ENCODE peak calls at places on chromosomes 6 and 20, in ten cellular contexts. X, A, L, K, G, E, B, R, F and M are unnamed samples.

GRCh38 chr6:14459315-14459714 is 341.7 kb downstream of the CD83 start:
- DNase-seq in K (no peak), F (no peak), L (no peak), R (no peak), A (no peak), G (no peak), B (no peak), X (no peak), E (no peak), M (no peak)

GRCh38 chr6:13848553-13849150 is 34.3 kb upstream of the MCUR1 start:
- DNase-seq in R (no peak), X (no peak), E (no peak), G (no peak), B (no peak), A (no peak), K (no peak), F (peak), L (no peak), M (no peak)

GRCh38 chr20:1536893-1537730 is 20.4 kb downstream of the SIRPD start:
- DNase-seq in X (no peak), K (no peak), F (no peak), A (no peak), R (no peak), E (no peak), B (no peak), G (no peak), L (no peak), M (no peak)

GRCh38 chr6:36320475-36320874 is 16.2 kb downstream of the BNIP5 start:
- DNase-seq in X (no peak), F (peak), G (no peak), L (no peak), R (no peak), A (no peak), E (no peak), B (no peak), K (no peak), M (no peak)

GRCh38 chr6:85675030-85675819 is 32.5 kb upstream of the SYNCRIP start:
- DNase-seq in E (no peak), B (no peak), G (no peak), A (peak), K (no peak), L (no peak), R (no peak), X (no peak), F (no peak), M (no peak)

GRCh38 chr6:12472601-12473038 is 182.5 kb downstream of the EDN1 start:
- DNase-seq in F (no peak), B (no peak), G (no peak), X (no peak), L (no peak), E (no peak), K (no peak), A (no peak), R (no peak), M (no peak)

GRCh38 chr6:44073612-44074382 is 53.5 kb downstream of the MRPL14 start:
- DNase-seq in F (no peak), K (no peak), A (no peak), R (no peak), G (no peak), L (no peak), B (no peak), X (no peak), E (no peak), M (no peak)

GRCh38 chr20:23637282-23638221 is at the start of gene CST3:
- DNase-seq in F (peak), K (no peak), A (peak), L (peak), X (no peak), B (peak), E (peak), R (peak), G (no peak), M (no peak)

GRCh38 chr20:49397525-49397924 is 84.9 kb downstream of the KCNB1 start:
- DNase-seq in E (no peak), B (no peak), R (no peak), A (no peak), F (no peak), X (no peak), L (no peak), G (no peak), K (no peak), M (no peak)

GRCh38 chr20:52047811-52048302 is 143.7 kb downstream of the ZFP64 start:
- DNase-seq in G (peak), X (no peak), K (peak), E (no peak), R (no peak), L (no peak), F (no peak), A (no peak), B (no peak), M (no peak)

GRCh38 chr20:62524486-62524885 is 48.7 kb upstream of the GATA5 start:
- DNase-seq in B (no peak), A (no peak), X (no peak), E (no peak), R (no peak), K (no peak), G (no peak), L (no peak), F (no peak), M (no peak)

GRCh38 chr6:150279533-150279932 is 89.3 kb upstream of the IYD start:
- DNase-seq in X (no peak), R (no peak), L (no peak), K (no peak), B (no peak), G (no peak), A (no peak), F (no peak), E (no peak), M (no peak)

GRCh38 chr20:623704-624103 is 13.6 kb upstream of the TCF15 start:
- DNase-seq in L (no peak), G (no peak), B (no peak), R (no peak), K (no peak), X (no peak), A (no peak), E (no peak), F (no peak), M (no peak)

GRCh38 chr6:157187182-157188093 is 135.9 kb downstream of the TMEM242 start:
- DNase-seq in B (no peak), X (no peak), G (no peak), F (peak), L (no peak), K (no peak), A (peak), R (peak), E (no peak), M (no peak)

GRCh38 chr20:58651548-58651822 is 402 bp downstream of the STX16 start:
- DNase-seq in A (no peak), K (no peak), R (peak), E (peak), F (peak), L (peak), X (no peak), B (no peak), G (peak), M (no peak)

GRCh38 chr6:44642870-44643522 is 255.5 kb downstream of the CDC5L start:
- DNase-seq in F (no peak), X (no peak), L (no peak), B (no peak), G (no peak), R (no peak), K (peak), A (no peak), E (no peak), M (no peak)

GRCh38 chr6:143647712-143648111 is 30.1 kb upstream of the PHACTR2 start:
- DNase-seq in F (no peak), B (no peak), A (no peak), K (no peak), G (no peak), X (no peak), E (no peak), L (no peak), R (no peak), M (no peak)

GRCh38 chr20:47596003-47596571 is 94.4 kb downstream of the NCOA3 start:
- DNase-seq in B (no peak), G (no peak), R (no peak), X (no peak), E (no peak), F (no peak), L (no peak), K (no peak), A (no peak), M (no peak)

GRCh38 chr6:108559097-108559883 is 1.4 kb upstream of the FOXO3 start:
- DNase-seq in F (peak), G (peak), K (peak), A (peak), B (peak), X (peak), E (peak), R (peak), L (peak), M (peak)

GRCh38 chr6:169651498-169651897 is 50.3 kb downstream of the WDR27 start:
- DNase-seq in E (no peak), B (no peak), K (no peak), A (no peak), F (no peak), X (no peak), R (no peak), L (no peak), G (no peak), M (no peak)

GRCh38 chr6:10084276-10084993 is 330.4 kb downstream of the TFAP2A start:
- DNase-seq in E (no peak), A (no peak), K (no peak), L (no peak), R (no peak), X (no peak), B (no peak), G (no peak), F (peak), M (no peak)

GRCh38 chr20:57871237-57871632 is 161.4 kb upstream of the PMEPA1 start:
- DNase-seq in K (no peak), E (no peak), A (no peak), X (no peak), F (no peak), G (no peak), B (no peak), R (no peak), L (no peak), M (no peak)

GRCh38 chr20:1327827-1328679 is 886 bp downstream of the SDCBP2 start:
- DNase-seq in X (no peak), R (no peak), F (no peak), G (no peak), E (peak), L (no peak), B (no peak), K (no peak), A (no peak), M (no peak)

GRCh38 chr6:43496370-43497128 is 13.6 kb downstream of the LRRC73 start:
- DNase-seq in B (no peak), K (no peak), F (peak), L (no peak), E (peak), A (peak), R (peak), X (no peak), G (no peak), M (no peak)

GRCh38 chr6:13630499-13630898 is 15.4 kb downstream of the NOL7 start:
- DNase-seq in L (no peak), G (no peak), R (no peak), A (no peak), X (no peak), F (no peak), B (no peak), K (no peak), E (no peak), M (no peak)

GRCh38 chr6:166253277-166254229 is 54.6 kb downstream of the PRR18 start:
- DNase-seq in R (no peak), X (no peak), F (peak), L (no peak), A (no peak), K (no peak), E (no peak), B (peak), G (no peak), M (peak)

GRCh38 chr20:33299111-33299603 is 16.1 kb downstream of the BPIFB1 start:
- DNase-seq in X (peak), K (peak), L (peak), B (peak), R (peak), F (peak), A (peak), G (peak), E (peak), M (peak)

GRCh38 chr6:12348530-12349511 is 58.7 kb downstream of the EDN1 start:
- DNase-seq in K (no peak), X (no peak), R (no peak), B (no peak), F (no peak), L (no peak), G (no peak), A (no peak), E (no peak), M (no peak)

GRCh38 chr20:25072226-25072811 is 9.6 kb downstream of the VSX1 start:
- DNase-seq in K (no peak), L (peak), X (no peak), E (no peak), B (no peak), F (peak), A (no peak), R (no peak), G (no peak), M (no peak)

GRCh38 chr20:41783423-41784220 is 165.4 kb upstream of the CHD6 start:
- DNase-seq in F (no peak), L (no peak), G (no peak), X (no peak), R (no peak), A (no peak), B (no peak), E (no peak), K (no peak), M (no peak)

GRCh38 chr6:7786206-7786605 is 60.3 kb downstream of the BMP6 start:
- DNase-seq in X (no peak), A (no peak), R (no peak), G (no peak), K (no peak), L (no peak), E (no peak), F (no peak), B (no peak), M (no peak)

GRCh38 chr6:149032599-149033405 is 284.7 kb upstream of the TAB2 start:
- DNase-seq in A (no peak), X (no peak), R (peak), L (no peak), E (peak), F (peak), G (no peak), K (peak), B (no peak), M (no peak)

GRCh38 chr20:47227119-47227518 is 129.4 kb downstream of the ZMYND8 start:
- DNase-seq in A (no peak), E (no peak), G (no peak), K (no peak), R (no peak), L (no peak), F (no peak), B (no peak), X (no peak), M (no peak)

GRCh38 chr6:2872417-2873358 is 30.4 kb downstream of the SERPINB9 start:
- DNase-seq in K (no peak), R (no peak), B (no peak), E (no peak), A (no peak), L (no peak), F (no peak), G (no peak), X (no peak), M (no peak)

GRCh38 chr6:17869010-17869752 is 118.3 kb downstream of the KIF13A start:
- DNase-seq in X (no peak), B (no peak), G (no peak), K (no peak), L (no peak), F (no peak), R (peak), E (peak), A (no peak), M (no peak)

GRCh38 chr20:10982692-10983091 is 308.9 kb upstream of the JAG1 start:
- DNase-seq in F (no peak), L (no peak), R (no peak), G (no peak), E (no peak), X (no peak), A (no peak), B (no peak), K (no peak), M (no peak)